ENCODE peak calls at places on chromosome 5, in eight cellular contexts. Q is GM04503, S is activated T-helper 1 cell treated with Interleukin-2 at 50 U/mL for 16 hours, W is ureter, H is foreskin fibroblast, O is NCI-H1092, G is WTC11, U is RPMI7951. Y is an unnamed sample.

GRCh38 chr5:65198777-65199120 is 283.0 kb downstream of the ADAMTS6 start:
- DNase-seq in Q (peak; percentile 97), H (peak; percentile 99), S (no peak), W (no peak), O (no peak), G (no peak), U (peak; percentile 97), Y (peak; percentile 97)

GRCh38 chr5:14779975-14780374 is 91.6 kb downstream of the ANKH start:
- DNase-seq in H (no peak), Q (no peak), W (no peak), S (no peak), O (no peak), U (peak; percentile 18), G (no peak), Y (no peak)

GRCh38 chr5:113036826-113037225 is 60.2 kb downstream of the DCP2 start:
- DNase-seq in S (no peak), H (no peak), Q (no peak), U (no peak), G (no peak), O (no peak), W (no peak), Y (no peak)

GRCh38 chr5:137496919-137497318 is 2.2 kb downstream of the SPOCK1 start:
- DNase-seq in W (no peak), U (peak; percentile 43), H (peak; percentile 29), Q (no peak), S (no peak), O (no peak), G (no peak), Y (no peak)

GRCh38 chr5:111133436-111133751 is 41.2 kb downstream of the WDR36 start:
- DNase-seq in Q (no peak), G (no peak), U (no peak), W (no peak), O (no peak), H (no peak), S (no peak), Y (no peak)

GRCh38 chr5:128632264-128632663 is 94.2 kb upstream of the FBN2 start:
- DNase-seq in S (no peak), Q (no peak), W (no peak), U (no peak), G (no peak), O (no peak), H (peak; percentile 25), Y (peak; percentile 9)

GRCh38 chr5:1926071-1926440 is 43.3 kb upstream of the IRX4 start:
- DNase-seq in G (no peak), Q (no peak), S (no peak), W (no peak), H (no peak), U (no peak), O (no peak), Y (no peak)

GRCh38 chr5:157464518-157465171 is 4.6 kb downstream of the NIPAL4 start:
- DNase-seq in W (peak; percentile 82), H (peak; percentile 88), O (no peak), G (no peak), U (peak; percentile 82), S (no peak), Q (peak; percentile 83), Y (peak; percentile 90)

GRCh38 chr5:61330341-61330878 is 1.6 kb upstream of the ZSWIM6 start:
- DNase-seq in H (no peak), Q (no peak), O (peak; percentile 21), S (no peak), U (peak; percentile 84), G (no peak), W (no peak), Y (no peak)

GRCh38 chr5:32990593-32991415 is 279.7 kb downstream of the NPR3 start:
- DNase-seq in G (no peak), U (peak; percentile 35), Q (no peak), S (no peak), W (no peak), O (no peak), H (no peak), Y (peak; percentile 12)

GRCh38 chr5:125717209-125717608 is 706.0 kb upstream of the GRAMD2B start:
- DNase-seq in U (peak; percentile 80), G (no peak), Q (no peak), S (no peak), H (peak; percentile 76), W (no peak), O (no peak), Y (peak; percentile 76)

GRCh38 chr5:90131734-90132133 is 277.8 kb downstream of the CETN3 start:
- DNase-seq in O (no peak), U (no peak), W (no peak), Q (no peak), H (no peak), S (no peak), G (no peak), Y (no peak)

GRCh38 chr5:76716456-76717157 is 681 bp downstream of the F2R start:
- DNase-seq in H (no peak), S (no peak), O (no peak), W (no peak), G (peak; percentile 37), U (peak; percentile 45), Q (no peak), Y (no peak)

GRCh38 chr5:116731432-116731831 is 156.8 kb upstream of the SEMA6A start:
- DNase-seq in Q (no peak), U (no peak), S (no peak), W (no peak), H (no peak), O (no peak), G (no peak), Y (no peak)

GRCh38 chr5:73823508-73823925 is 197.5 kb downstream of the ARHGEF28 start:
- DNase-seq in S (no peak), O (no peak), H (peak; percentile 14), W (no peak), G (no peak), Q (no peak), U (no peak), Y (no peak)

GRCh38 chr5:3269400-3270169 is 326.0 kb upstream of the IRX1 start:
- DNase-seq in U (no peak), S (no peak), G (no peak), O (no peak), W (no peak), H (no peak), Q (no peak), Y (no peak)

GRCh38 chr5:14871573-14872069 is at the start of gene ANKH:
- DNase-seq in S (peak; percentile 82), W (peak; percentile 70), Q (no peak), O (peak; percentile 69), H (peak; percentile 74), G (peak; percentile 69), U (peak; percentile 81), Y (peak; percentile 27)

GRCh38 chr5:140785905-140786686 is at the start of gene PCDHA1:
- DNase-seq in W (no peak), H (no peak), Q (no peak), S (no peak), G (peak; percentile 24), U (peak; percentile 8), O (no peak), Y (no peak)

GRCh38 chr5:169081008-169081724 is 219.8 kb downstream of the SLIT3 start:
- DNase-seq in W (no peak), Q (no peak), O (no peak), H (no peak), G (peak; percentile 23), U (no peak), S (no peak), Y (no peak)

GRCh38 chr5:121292664-121293063 is 559.0 kb upstream of the FTMT start:
- DNase-seq in W (no peak), O (no peak), Q (no peak), S (no peak), U (no peak), H (no peak), G (no peak), Y (no peak)

GRCh38 chr5:172929371-172929838 is 29.8 kb upstream of the RPL26L1 start:
- DNase-seq in Q (peak; percentile 98), U (peak; percentile 38), H (peak; percentile 97), S (no peak), O (no peak), G (no peak), W (no peak), Y (peak; percentile 68)

GRCh38 chr5:63145167-63145566 is 566.5 kb downstream of the LRRC70 start:
- DNase-seq in Q (no peak), H (no peak), G (no peak), U (peak; percentile 3), O (no peak), W (no peak), S (no peak), Y (peak; percentile 13)

GRCh38 chr5:132449060-132449459 is 41.5 kb downstream of the IRF1 start:
- DNase-seq in H (no peak), G (no peak), S (no peak), O (no peak), W (no peak), Q (no peak), U (no peak), Y (no peak)

GRCh38 chr5:612498-613424 is 621 bp downstream of the CEP72 start:
- DNase-seq in S (no peak), U (peak; percentile 9), O (no peak), H (no peak), Q (no peak), W (peak; percentile 17), G (no peak), Y (no peak)

GRCh38 chr5:36876965-36877666 is 547 bp downstream of the NIPBL start:
- DNase-seq in H (peak; percentile 41), S (peak; percentile 41), W (peak; percentile 72), O (peak; percentile 39), Q (no peak), G (peak; percentile 60), U (peak; percentile 52), Y (no peak)

GRCh38 chr5:113375492-113376060 is 59.2 kb downstream of the TSSK1B start:
- DNase-seq in S (no peak), U (no peak), O (no peak), W (no peak), Q (no peak), G (no peak), H (no peak), Y (no peak)